ENCODE peak calls at places on chromosome 1, in seven cellular contexts. K is amniotic stem cell; E is Jurkat, Clone E6-1; J is naive B cell; W is sigmoid colon; Q is amniotic epithelial cell; V is stimulated activated CD4-positive, alpha-beta T cell treated with anti-CD3 and anti-CD28 coated beads, Interleukin-2, amount 100 ng/mL, for 48 hours. O is an unnamed sample.

GRCh38 chr1:85047472-85048295 is 616 bp downstream of the MCOLN3 start:
- DNase-seq in V (no peak), Q (no peak), W (peak), K (no peak), J (no peak), E (no peak), O (peak)

GRCh38 chr1:157878059-157878458 is 36.5 kb upstream of the CD5L start:
- DNase-seq in J (no peak), Q (peak), K (no peak), V (no peak), E (peak), W (no peak), O (no peak)

GRCh38 chr1:234933475-234933874 is 195.2 kb downstream of the TOMM20 start:
- DNase-seq in K (no peak), W (no peak), E (no peak), Q (peak), V (no peak), J (no peak), O (peak)

GRCh38 chr1:117825414-117825813 is 104.0 kb downstream of the GDAP2 start:
- DNase-seq in J (no peak), E (no peak), V (no peak), Q (no peak), K (no peak), W (peak), O (no peak)

GRCh38 chr1:228246216-228246900 is 38.5 kb downstream of the OBSCN start:
- DNase-seq in V (no peak), W (no peak), K (no peak), Q (no peak), J (no peak), E (peak), O (no peak)

GRCh38 chr1:186014370-186015030 is 280.3 kb downstream of the HMCN1 start:
- DNase-seq in J (no peak), E (no peak), V (no peak), W (no peak), K (no peak), Q (peak), O (no peak)

GRCh38 chr1:51341876-51342496 is 11.6 kb upstream of the TTC39A start:
- DNase-seq in K (no peak), W (no peak), V (no peak), J (no peak), E (peak), Q (no peak), O (peak)

GRCh38 chr1:234208791-234209190 is 164.5 kb upstream of the COA6 start:
- DNase-seq in Q (peak), K (no peak), V (no peak), W (no peak), J (no peak), E (no peak), O (no peak)

GRCh38 chr1:46184920-46185658 is 8.8 kb upstream of the P3R3URF start:
- DNase-seq in W (no peak), K (no peak), Q (no peak), V (peak), E (peak), J (no peak), O (no peak)

GRCh38 chr1:26862781-26863676 is at the start of gene SFN:
- DNase-seq in E (peak), V (peak), Q (no peak), K (no peak), J (no peak), W (no peak), O (peak)

GRCh38 chr1:109239580-109240068 is 9.7 kb upstream of the CELSR2 start:
- DNase-seq in E (peak), K (no peak), Q (peak), V (no peak), W (peak), J (no peak), O (peak)

GRCh38 chr1:154584267-154584994 is 16.9 kb downstream of the CHRNB2 start:
- DNase-seq in V (no peak), E (no peak), K (no peak), J (no peak), Q (no peak), W (no peak), O (no peak)

GRCh38 chr1:44806704-44807363 is at the start of gene DYNLT4:
- DNase-seq in W (no peak), K (no peak), V (no peak), E (no peak), Q (no peak), J (no peak), O (no peak)

GRCh38 chr1:242147096-242147976 is 148.4 kb upstream of the MAP1LC3C start:
- DNase-seq in J (no peak), K (no peak), V (no peak), W (no peak), Q (peak), E (peak), O (no peak)

GRCh38 chr1:213623103-213623581 is 364.6 kb upstream of the PROX1 start:
- DNase-seq in Q (no peak), J (no peak), K (no peak), V (no peak), W (no peak), E (no peak), O (no peak)

GRCh38 chr1:64495878-64496277 is 25.9 kb downstream of the CACHD1 start:
- DNase-seq in J (no peak), Q (no peak), K (no peak), E (no peak), W (no peak), V (no peak), O (no peak)

GRCh38 chr1:8031176-8031785 is 5.2 kb upstream of the ERRFI1 start:
- DNase-seq in E (peak), W (no peak), J (no peak), K (no peak), Q (peak), V (no peak), O (peak)

GRCh38 chr1:24952413-24952841 is 22.4 kb upstream of the RUNX3 start:
- DNase-seq in W (no peak), K (no peak), E (no peak), Q (no peak), J (no peak), V (no peak), O (no peak)

GRCh38 chr1:203584040-203584439 is 42.6 kb upstream of the ATP2B4 start:
- DNase-seq in J (no peak), K (no peak), V (no peak), Q (peak), W (no peak), E (no peak), O (no peak)

GRCh38 chr1:214445846-214446614 is 105.4 kb downstream of the PTPN14 start:
- DNase-seq in W (no peak), V (no peak), E (no peak), J (no peak), K (peak), Q (peak), O (no peak)

GRCh38 chr1:59008599-59009347 is 224.9 kb upstream of the JUN start:
- DNase-seq in W (no peak), K (no peak), J (no peak), E (no peak), Q (peak), V (no peak), O (no peak)

GRCh38 chr1:41918450-41919043 is at the start of gene HIVEP3:
- DNase-seq in V (no peak), Q (peak), K (no peak), J (no peak), E (peak), W (no peak), O (no peak)

GRCh38 chr1:32470991-32471694 is 6.3 kb downstream of the ZBTB8B start:
- DNase-seq in K (no peak), W (no peak), E (peak), J (peak), Q (no peak), V (no peak), O (peak)

GRCh38 chr1:12052008-12052573 is 11.0 kb upstream of the TNFRSF8 start:
- DNase-seq in V (no peak), J (no peak), Q (peak), E (no peak), K (peak), W (peak), O (peak)